ENCODE peak calls at places on chromosomes 6 and 20, in nine cellular contexts. U is RCC 7860; J is dorsolateral prefrontal cortex; R is HEK293T; Q is GM06990; D is activated CD4-positive, CD25-positive, alpha-beta regulatory T cell; K is cardiac muscle cell; Z is EH; H is Right ventricle myocardium inferior. N is an unnamed sample.
A peak's percentile ranks its signal among the peaks of the same experiment; 100 is the strongest.

GRCh38 chr6:78611097-78611625 is 256.2 kb upstream of the IRAK1BP1 start:
- DNase-seq in Z (no peak), J (no peak), H (no peak), D (no peak), U (no peak), Q (no peak), R (peak; percentile 8), K (no peak), N (no peak)

GRCh38 chr20:32466739-32467505 is 108.8 kb downstream of the ASXL1 start:
- DNase-seq in R (no peak), D (no peak), Q (no peak), K (no peak), J (no peak), Z (no peak), U (no peak), H (peak; percentile 42), N (no peak)

GRCh38 chr6:158398252-158399024 is 86.2 kb downstream of the TULP4 start:
- DNase-seq in D (no peak), J (no peak), Z (no peak), H (no peak), R (no peak), U (no peak), Q (no peak), K (no peak), N (no peak)

GRCh38 chr6:20182069-20182468 is 30.2 kb downstream of the MBOAT1 start:
- DNase-seq in U (no peak), J (no peak), D (no peak), Z (no peak), K (no peak), Q (no peak), H (no peak), R (no peak), N (no peak)

GRCh38 chr6:48833916-48834315 is 629.1 kb downstream of the MMUT start:
- DNase-seq in Z (no peak), D (no peak), K (no peak), U (no peak), J (no peak), H (no peak), Q (no peak), R (no peak), N (no peak)

GRCh38 chr20:43691928-43692524 is 25.1 kb downstream of the MYBL2 start:
- DNase-seq in K (peak; percentile 58), Q (no peak), R (peak; percentile 56), H (no peak), J (no peak), U (peak; percentile 43), Z (peak; percentile 61), D (peak; percentile 39), N (peak; percentile 79)

GRCh38 chr6:24646771-24647170 is 780 bp upstream of the KIAA0319 start:
- DNase-seq in K (peak; percentile 18), U (peak; percentile 37), R (no peak), J (no peak), Q (no peak), D (no peak), H (no peak), Z (peak; percentile 20), N (no peak)

GRCh38 chr20:35144694-35145093 is 2.4 kb downstream of the EDEM2 start:
- DNase-seq in H (no peak), K (no peak), Z (no peak), D (no peak), Q (peak; percentile 37), J (peak; percentile 38), R (no peak), U (no peak), N (no peak)

GRCh38 chr6:167764713-167765479 is 61.8 kb upstream of the AFDN start:
- DNase-seq in Q (no peak), U (no peak), D (no peak), Z (no peak), R (no peak), H (no peak), J (no peak), K (no peak), N (no peak)

N was measured in D341Med.